ENCODE peak calls at places on chromosomes 6 and 20, in nine cellular contexts. Y is breast epithelium, I is ovary, D is prostate gland, U is stomach, R is thyroid gland, X is Peyer's patch, B is HepG2, E is heart left ventricle. T is an unnamed sample.

GRCh38 chr6:105373481-105373880 is 29.4 kb downstream of the PREP start:
- DNase-seq in Y (no peak), I (no peak), D (no peak), U (no peak), R (no peak), X (no peak), B (no peak), E (no peak), T (no peak)

GRCh38 chr6:8336406-8336805 is 98.9 kb downstream of the SLC35B3 start:
- DNase-seq in Y (no peak), I (no peak), D (no peak), U (no peak), R (no peak), X (no peak), B (no peak), E (no peak), T (no peak)

GRCh38 chr6:34535646-34536045 is 20.5 kb downstream of the SPDEF start:
- DNase-seq in Y (no peak), I (no peak), D (no peak), U (no peak), R (no peak), X (no peak), B (no peak), E (no peak), T (no peak)

GRCh38 chr6:31158863-31159855 is 770 bp downstream of the TCF19 start:
- DNase-seq in Y (no peak), I (no peak), D (no peak), U (no peak), R (no peak), X (peak), B (peak), E (no peak), T (no peak)

GRCh38 chr6:122778961-122779671 is 400 bp upstream of the FABP7 start:
- DNase-seq in Y (no peak), I (no peak), D (no peak), U (no peak), R (no peak), X (no peak), B (no peak), E (no peak), T (no peak)

GRCh38 chr6:73131706-73132105 is 93.6 kb downstream of the KHDC1L start:
- DNase-seq in Y (no peak), I (no peak), D (no peak), U (no peak), R (no peak), X (no peak), B (no peak), E (no peak), T (no peak)

GRCh38 chr20:10715035-10715434 is 41.2 kb upstream of the JAG1 start:
- DNase-seq in Y (no peak), I (no peak), D (no peak), U (no peak), R (no peak), X (no peak), B (peak), E (no peak), T (no peak)

GRCh38 chr6:40000964-40001515 is 66.8 kb upstream of the MOCS1 start:
- DNase-seq in Y (no peak), I (no peak), D (no peak), U (no peak), R (no peak), X (no peak), B (no peak), E (no peak), T (no peak)

GRCh38 chr6:100347901-100348550 is 116.7 kb downstream of the SIM1 start:
- DNase-seq in Y (no peak), I (no peak), D (no peak), U (no peak), R (no peak), X (no peak), B (no peak), E (no peak), T (no peak)

GRCh38 chr6:69994251-69994650 is 127.9 kb downstream of the COL19A1 start:
- DNase-seq in Y (no peak), I (no peak), D (no peak), U (no peak), R (no peak), X (no peak), B (no peak), E (no peak), T (no peak)

DNA sequence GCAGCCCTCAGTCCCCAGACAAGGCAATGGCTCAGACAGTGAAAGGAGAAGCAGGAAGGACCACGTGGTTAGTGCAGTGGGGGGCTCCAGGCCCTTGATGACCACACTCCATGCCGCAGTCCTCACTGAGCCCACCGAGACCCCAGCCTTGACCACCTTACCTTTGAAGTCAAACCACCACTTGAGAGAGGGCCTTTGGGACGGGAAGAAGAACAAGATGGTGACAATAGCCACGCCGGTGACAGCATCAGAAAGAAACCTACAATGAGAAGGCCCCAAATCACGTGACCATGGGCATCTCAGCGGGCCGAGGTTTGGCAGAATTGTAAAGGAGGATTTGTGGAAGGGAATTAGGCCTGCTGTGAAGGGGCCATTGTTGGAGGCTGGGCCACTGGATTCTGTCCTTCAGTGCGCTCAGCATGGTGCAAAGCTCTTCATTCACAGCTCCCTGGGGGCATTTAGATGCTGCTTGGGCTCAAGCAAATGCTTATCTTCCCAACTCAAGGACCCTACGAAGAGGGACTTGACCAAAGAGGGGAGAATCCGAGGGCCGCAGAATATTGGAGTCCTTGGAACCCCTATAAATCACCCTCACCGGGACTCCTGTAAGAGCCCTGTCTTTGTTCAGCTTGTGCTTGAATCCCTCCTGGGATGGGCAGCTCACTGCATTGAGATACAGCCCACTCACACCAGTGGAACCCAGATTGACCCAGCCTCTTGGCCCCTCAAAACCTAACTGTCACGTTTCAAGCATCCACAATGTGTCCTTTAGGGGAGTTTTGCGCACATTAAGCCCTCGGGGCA is 33.2 kb upstream of the OCSTAMP start:
- DNase-seq in Y (no peak), I (no peak), D (no peak), U (no peak), R (no peak), X (no peak), B (no peak), E (no peak), T (peak)
- H3K4me3 ChIP-seq in Y (no peak), I (no peak), D (no peak), U (no peak), R (no peak), X (no peak), B (no peak), E (no peak), T (no peak)

GRCh38 chr6:87714093-87714809 is 12.2 kb upstream of the AKIRIN2 start:
- DNase-seq in Y (no peak), I (no peak), D (no peak), U (no peak), R (no peak), X (no peak), B (no peak), E (no peak), T (no peak)
- TF ChIP-seq CTCF in Y (no peak), I (no peak), D (no peak), U (no peak), R (no peak), X (no peak), B (no peak), E (no peak), T (no peak)

DNA sequence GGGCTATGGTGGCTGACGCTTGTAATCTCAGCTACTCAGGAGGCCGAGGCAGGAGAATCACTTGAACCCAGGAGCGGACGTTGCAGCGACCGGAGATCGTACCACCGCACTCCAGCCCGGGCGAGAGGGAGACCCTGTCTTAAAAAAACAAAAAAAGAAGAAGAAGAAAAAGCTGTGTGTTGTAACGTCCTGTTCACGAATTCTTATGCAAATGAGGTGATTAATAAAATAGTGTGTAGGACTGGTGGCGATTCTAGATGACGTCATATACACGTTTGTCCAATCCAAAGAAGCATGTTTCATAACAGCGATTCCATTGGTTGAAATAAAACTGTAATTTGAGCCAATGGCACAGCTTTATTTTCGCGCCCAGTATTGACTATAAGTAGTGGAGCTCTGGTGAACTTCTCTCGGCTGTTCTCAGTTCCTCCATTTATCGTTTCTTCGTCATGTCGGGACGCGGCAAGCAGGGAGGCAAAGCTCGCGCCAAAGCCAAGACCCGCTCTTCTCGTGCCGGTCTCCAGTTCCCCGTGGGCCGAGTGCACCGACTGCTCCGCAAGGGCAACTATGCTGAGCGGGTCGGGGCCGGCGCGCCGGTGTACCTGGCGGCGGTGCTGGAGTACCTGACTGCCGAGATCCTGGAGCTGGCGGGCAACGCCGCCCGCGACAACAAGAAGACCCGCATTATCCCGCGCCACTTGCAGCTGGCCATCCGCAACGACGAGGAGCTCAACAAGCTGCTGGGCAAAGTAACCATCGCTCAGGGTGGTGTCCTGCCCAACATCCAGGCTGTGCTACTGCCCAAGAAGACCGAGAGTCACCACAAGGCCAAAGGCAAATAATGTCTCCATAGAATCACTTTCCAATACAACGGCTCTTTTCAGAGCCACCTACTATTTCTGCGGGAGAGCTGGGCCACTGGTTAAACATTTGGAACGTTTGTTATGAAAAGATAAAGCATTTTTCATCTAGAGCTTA is 47.0 kb downstream of the OR2B2 start:
- DNase-seq in Y (no peak), I (peak), D (peak), U (peak), R (peak), X (peak), B (peak), E (peak), T (peak)
- TF ChIP-seq POLR2A in Y (peak), I (peak), D (peak), U (peak), R (no peak), X (peak), B (peak), E (no peak), T (no peak)

GRCh38 chr20:14817121-14817520 is 479.7 kb upstream of the FLRT3 start:
- DNase-seq in Y (no peak), I (no peak), D (no peak), U (no peak), R (no peak), X (no peak), B (no peak), E (no peak), T (no peak)
- H3K4me3 ChIP-seq in Y (no peak), I (no peak), D (no peak), U (no peak), R (no peak), X (no peak), B (no peak), E (no peak), T (no peak)

GRCh38 chr20:58450259-58450658 is 61.2 kb downstream of the VAPB start:
- DNase-seq in Y (no peak), I (no peak), D (no peak), U (no peak), R (no peak), X (no peak), B (no peak), E (no peak), T (no peak)

GRCh38 chr20:58454460-58454859 is 60.7 kb downstream of the APCDD1L start:
- DNase-seq in Y (no peak), I (no peak), D (no peak), U (no peak), R (no peak), X (no peak), B (no peak), E (no peak), T (no peak)

GRCh38 chr20:58452667-58453255 is 62.4 kb downstream of the APCDD1L start:
- DNase-seq in Y (no peak), I (no peak), D (no peak), U (no peak), R (peak), X (no peak), B (no peak), E (no peak), T (no peak)

GRCh38 chr20:58449703-58450138 is 60.7 kb downstream of the VAPB start:
- DNase-seq in Y (no peak), I (no peak), D (no peak), U (no peak), R (no peak), X (no peak), B (no peak), E (no peak), T (no peak)

GRCh38 chr20:58453391-58453790 is 61.8 kb downstream of the APCDD1L start:
- DNase-seq in Y (no peak), I (peak), D (no peak), U (no peak), R (peak), X (no peak), B (no peak), E (no peak), T (no peak)
- TF ChIP-seq CTCF in Y (no peak), I (no peak), D (no peak), U (no peak), R (no peak), X (no peak), B (no peak), E (no peak), T (no peak)